ENCODE peak calls at places on chromosomes 5 and 9, in seven cellular contexts. Q is heart right ventricle, J is GM12865, I is A549, N is NAMALWA, E is AG04450, H is GM12891. D is an unnamed sample.

GRCh38 chr9:86406366-86406765 is 52.2 kb upstream of the TUT7 start:
- DNase-seq in N (no peak), J (no peak), H (no peak), E (peak; percentile 71), I (peak; percentile 31), Q (no peak), D (no peak)

GRCh38 chr5:141637693-141638419 is 1.1 kb downstream of the RELL2 start:
- DNase-seq in H (peak; percentile 59), I (peak; percentile 25), E (no peak), N (peak; percentile 87), Q (peak; percentile 62), J (peak; percentile 86), D (peak; percentile 88)

GRCh38 chr9:77808750-77809079 is 160.6 kb upstream of the GNA14 start:
- DNase-seq in H (no peak), I (no peak), Q (no peak), N (no peak), J (no peak), E (no peak), D (no peak)

GRCh38 chr5:149578896-149579295 is 2.4 kb upstream of the ARHGEF37 start:
- DNase-seq in J (no peak), I (no peak), H (no peak), Q (no peak), E (no peak), N (no peak), D (no peak)

GRCh38 chr5:155040984-155041383 is 27.4 kb downstream of the KIF4B start:
- DNase-seq in N (no peak), I (no peak), J (no peak), E (no peak), H (no peak), Q (no peak), D (no peak)

GRCh38 chr5:38783011-38783551 is 62.7 kb upstream of the OSMR start:
- DNase-seq in J (no peak), Q (no peak), I (peak; percentile 45), E (peak; percentile 83), H (no peak), N (no peak), D (no peak)

GRCh38 chr9:125997510-125997823 is 250.3 kb downstream of the PBX3 start:
- DNase-seq in H (no peak), I (no peak), J (no peak), N (no peak), E (no peak), Q (no peak), D (no peak)

GRCh38 chr9:15213249-15213648 is 93.8 kb downstream of the TTC39B start:
- DNase-seq in I (no peak), J (no peak), Q (no peak), E (no peak), H (no peak), N (no peak), D (no peak)

GRCh38 chr5:151028717-151029116 is 8.3 kb downstream of the GPX3 start:
- DNase-seq in J (no peak), E (no peak), I (no peak), H (no peak), N (no peak), Q (no peak), D (no peak)

GRCh38 chr5:14115323-14115895 is 27.7 kb upstream of the TRIO start:
- DNase-seq in E (no peak), I (no peak), N (no peak), J (no peak), H (no peak), Q (no peak), D (no peak)

GRCh38 chr5:106269252-106269843 is 1401.4 kb downstream of the EFNA5 start:
- DNase-seq in N (peak; percentile 52), E (no peak), H (no peak), Q (no peak), J (peak; percentile 24), I (peak; percentile 31), D (peak; percentile 18)

GRCh38 chr5:76990899-76991475 is 38.1 kb downstream of the CRHBP start:
- DNase-seq in I (no peak), J (no peak), H (no peak), E (no peak), N (no peak), Q (no peak), D (no peak)

GRCh38 chr9:93082841-93083411 is 13.1 kb upstream of the CARD19 start:
- DNase-seq in I (no peak), H (no peak), J (no peak), Q (no peak), E (no peak), N (no peak), D (no peak)

GRCh38 chr9:8486095-8486494 is 686.5 kb upstream of the DMAC1 start:
- DNase-seq in I (peak; percentile 13), E (no peak), Q (no peak), H (no peak), N (peak; percentile 26), J (no peak), D (no peak)

GRCh38 chr9:129609486-129610192 is 11.3 kb downstream of the C9orf50 start:
- DNase-seq in J (peak; percentile 52), H (peak; percentile 73), Q (peak; percentile 57), N (peak; percentile 35), E (no peak), I (peak; percentile 85), D (peak; percentile 17)

GRCh38 chr9:4921449-4921848 is 63.6 kb upstream of the JAK2 start:
- DNase-seq in I (no peak), N (no peak), H (no peak), E (no peak), Q (no peak), J (no peak), D (no peak)

GRCh38 chr5:65742565-65743231 is 20.7 kb downstream of the NLN start:
- DNase-seq in J (peak; percentile 64), N (peak; percentile 72), Q (no peak), H (no peak), E (peak; percentile 60), I (peak; percentile 60), D (peak; percentile 56)

GRCh38 chr5:7398596-7399260 is 2.8 kb downstream of the ADCY2 start:
- DNase-seq in E (no peak), J (no peak), Q (no peak), N (no peak), H (no peak), I (no peak), D (no peak)

GRCh38 chr9:134144801-134145200 is 8.9 kb downstream of the WDR5 start:
- DNase-seq in J (no peak), E (no peak), I (no peak), H (no peak), N (no peak), Q (no peak), D (no peak)